ENCODE peak calls at places on chromosomes 2 and 18, in five cellular contexts. H is activated T-cell treated with anti-CD3 and anti-CD28 coated beads for 24 hours, L is mucosa of descending colon, B is pons, J is NCI-H2081. G is an unnamed sample.

GRCh38 chr18:77250926-77251729 is 1.5 kb downstream of the GALR1 start:
- DNase-seq in L (no peak), J (no peak), H (no peak), B (no peak), G (no peak)

GRCh38 chr2:172888704-172889103 is 153.1 kb downstream of the RAPGEF4 start:
- DNase-seq in B (no peak), L (no peak), J (peak), H (no peak), G (no peak)

GRCh38 chr2:8999047-8999446 is 4.4 kb downstream of the MBOAT2 start:
- DNase-seq in L (no peak), B (no peak), J (peak), H (no peak), G (no peak)

GRCh38 chr2:223469270-223470057 is 132.7 kb downstream of the SCG2 start:
- DNase-seq in H (no peak), L (peak), B (no peak), J (no peak), G (peak)

GRCh38 chr2:186503827-186504606 is 18.0 kb downstream of the ZC3H15 start:
- DNase-seq in B (peak), L (no peak), J (peak), H (no peak), G (no peak)

GRCh38 chr2:10911291-10912075 is at the start of gene KCNF1:
- DNase-seq in J (peak), L (no peak), H (no peak), B (no peak), G (no peak)

GRCh38 chr18:13269599-13270011 is 51.0 kb downstream of the LDLRAD4 start:
- DNase-seq in B (peak), H (no peak), J (no peak), L (no peak), G (peak)

GRCh38 chr2:238720232-238720672 is 127.6 kb upstream of the TWIST2 start:
- DNase-seq in B (no peak), J (peak), L (no peak), H (peak), G (peak)

GRCh38 chr2:26847663-26848335 is at the start of gene DPYSL5:
- DNase-seq in J (peak), L (no peak), B (peak), H (no peak), G (no peak)

GRCh38 chr2:237025090-237025865 is 60.4 kb upstream of the COPS8 start:
- DNase-seq in J (no peak), B (no peak), L (peak), H (no peak), G (peak)

GRCh38 chr18:5542393-5543035 is 1.3 kb downstream of the EPB41L3 start:
- DNase-seq in J (peak), L (peak), H (no peak), B (no peak), G (peak)

GRCh38 chr18:74530584-74530862 is 3.8 kb upstream of the CNDP1 start:
- DNase-seq in L (no peak), J (no peak), B (no peak), H (no peak), G (no peak)

GRCh38 chr2:163441603-163442002 is 294.2 kb downstream of the FIGN start:
- DNase-seq in J (no peak), H (no peak), B (no peak), L (no peak), G (no peak)

GRCh38 chr2:142682528-142682927 is 194.9 kb upstream of the KYNU start:
- DNase-seq in L (no peak), H (no peak), J (peak), B (peak), G (no peak)

GRCh38 chr2:38128653-38129052 is 52.7 kb upstream of the CYP1B1 start:
- DNase-seq in B (peak), J (no peak), H (no peak), L (no peak), G (no peak)

GRCh38 chr2:239275037-239275685 is 125.7 kb downstream of the HDAC4 start:
- DNase-seq in J (no peak), B (no peak), H (peak), L (peak), G (peak)

GRCh38 chr18:9885170-9886004 is at the start of gene TXNDC2:
- DNase-seq in B (no peak), H (no peak), L (no peak), J (no peak), G (no peak)